ENCODE peak calls at places on chromosomes 6 and 20, in ten cellular contexts. P is A549; H is progenitor cell of endocrine pancreas; Q is LoVo; L is activated T-cell treated with anti-CD3 and anti-CD28 coated beads for 24 hours; X is hypothalamus; N is left cardiac atrium; K is activated CD4-positive, alpha-beta T cell treated with anti-CD3 and anti-CD28 coated beads for 48 hours; Z is stimulated activated CD8-positive, alpha-beta memory T cell treated with anti-CD3 and anti-CD28 coated beads, Interleukin-12 subunit alpha, Interleukin-12 subunit beta, amount 100 ng/mL, for 1 hour; R is globus pallidus. U is an unnamed sample.

GRCh38 chr6:103617642-103618041 is 1242.1 kb downstream of the HACE1 start:
- DNase-seq in Q (no peak), N (no peak), K (no peak), H (no peak), L (no peak), P (no peak), X (no peak), R (no peak), Z (no peak), U (no peak)

GRCh38 chr20:56433880-56434255 is 21.8 kb downstream of the CASS4 start:
- DNase-seq in Q (no peak), Z (no peak), K (no peak), N (no peak), L (no peak), R (no peak), X (no peak), P (no peak), H (no peak), U (no peak)

GRCh38 chr20:43665466-43666176 is 1.3 kb upstream of the MYBL2 start:
- DNase-seq in X (no peak), N (no peak), H (no peak), K (no peak), L (no peak), P (no peak), Q (no peak), R (no peak), Z (no peak), U (no peak)

GRCh38 chr6:30013296-30013922 is 47.7 kb upstream of the POLR1H start:
- DNase-seq in N (no peak), Q (no peak), Z (peak), X (no peak), P (no peak), H (peak), L (peak), R (peak), K (peak), U (no peak)

GRCh38 chr20:43778375-43778774 is 51.6 kb upstream of the GTSF1L start:
- DNase-seq in Q (no peak), N (no peak), L (no peak), H (no peak), K (no peak), Z (no peak), R (no peak), P (peak), X (no peak), U (no peak)

GRCh38 chr6:259901-260508 is 32.3 kb upstream of the DUSP22 start:
- DNase-seq in Q (no peak), K (no peak), H (no peak), X (no peak), R (no peak), Z (no peak), P (no peak), L (no peak), N (no peak), U (no peak)

GRCh38 chr6:110514818-110515217 is 38.4 kb upstream of the SLC22A16 start:
- DNase-seq in X (no peak), H (no peak), P (no peak), L (no peak), N (no peak), Z (no peak), K (no peak), R (no peak), Q (no peak), U (no peak)

GRCh38 chr6:81999826-82000225 is 247.3 kb upstream of the TENT5A start:
- DNase-seq in L (no peak), H (no peak), R (no peak), Z (no peak), Q (no peak), K (no peak), X (no peak), P (no peak), N (no peak), U (no peak)

GRCh38 chr20:33796263-33796906 is 14.8 kb upstream of the CHMP4B start:
- DNase-seq in L (no peak), H (peak), P (no peak), K (no peak), Z (no peak), X (no peak), R (no peak), N (no peak), Q (peak), U (peak)

GRCh38 chr6:125950293-125950692 is 6.3 kb upstream of the HINT3 start:
- DNase-seq in Q (no peak), N (no peak), Z (no peak), P (peak), H (no peak), L (no peak), R (no peak), K (peak), X (no peak), U (no peak)

GRCh38 chr6:89433637-89434499 is 916 bp downstream of the ANKRD6 start:
- DNase-seq in P (no peak), N (peak), K (peak), H (peak), Q (no peak), X (no peak), L (no peak), R (no peak), Z (no peak), U (peak)

GRCh38 chr6:49430187-49430586 is 32.9 kb downstream of the MMUT start:
- DNase-seq in L (no peak), P (peak), R (no peak), K (no peak), X (no peak), N (no peak), H (no peak), Q (no peak), Z (no peak), U (no peak)

GRCh38 chr6:26363882-26364825 is 844 bp upstream of the BTN3A2 start:
- DNase-seq in N (no peak), H (no peak), P (no peak), R (peak), L (no peak), K (no peak), Z (no peak), X (no peak), Q (peak), U (no peak)

GRCh38 chr6:104936766-104937535 is 20.0 kb upstream of the LIN28B start:
- DNase-seq in L (no peak), K (no peak), Z (no peak), H (no peak), Q (no peak), P (no peak), X (no peak), R (no peak), N (no peak), U (no peak)

GRCh38 chr6:44966449-44967091 is 361.6 kb upstream of the RUNX2 start:
- DNase-seq in Q (no peak), R (peak), Z (no peak), H (no peak), P (peak), L (no peak), N (no peak), K (no peak), X (no peak), U (no peak)

U was measured in DMS79 treated with DMSO at 0.1 percent for 48 hours.